ENCODE peak calls at places on chromosomes 7 and 10, in six cellular contexts. One of them, this sample, is unnamed.

GRCh38 chr10:7000063-7000462 is 410.8 kb downstream of the SFMBT2 start:
- DNase-seq in mesendoderm: no peak
- DNase-seq in neuronal stem cell: no peak
- DNase-seq in mesenchymal stem cell: no peak
- DNase-seq in H1: no peak
- DNase-seq in IMR-90: no peak
- DNase-seq in this sample: no peak

GRCh38 chr10:70804424-70804814 is 11.3 kb upstream of the SGPL1 start:
- DNase-seq in mesendoderm: no peak
- DNase-seq in H1: no peak
- DNase-seq in neuronal stem cell: no peak
- DNase-seq in IMR-90: no peak
- DNase-seq in mesenchymal stem cell: no peak
- DNase-seq in this sample: no peak

GRCh38 chr10:80183436-80183835 is 21.9 kb downstream of the ANXA11 start:
- DNase-seq in H1: no peak
- DNase-seq in IMR-90: no peak
- DNase-seq in mesendoderm: no peak
- DNase-seq in mesenchymal stem cell: no peak
- DNase-seq in neuronal stem cell: no peak
- DNase-seq in this sample: no peak

GRCh38 chr7:116871061-116871700 is 8.8 kb downstream of the CAPZA2 start:
- DNase-seq in IMR-90: no peak
- DNase-seq in neuronal stem cell: no peak
- DNase-seq in mesenchymal stem cell: no peak
- DNase-seq in mesendoderm: peak
- DNase-seq in H1: no peak
- DNase-seq in this sample: no peak

GRCh38 chr7:154423219-154423618 is 371.0 kb downstream of the DPP6 start:
- DNase-seq in neuronal stem cell: no peak
- DNase-seq in H1: no peak
- DNase-seq in mesenchymal stem cell: no peak
- DNase-seq in IMR-90: no peak
- DNase-seq in mesendoderm: no peak
- DNase-seq in this sample: no peak

GRCh38 chr10:60820093-60820769 is 42.0 kb downstream of the CDK1 start:
- DNase-seq in IMR-90: peak
- DNase-seq in mesenchymal stem cell: peak
- DNase-seq in H1: no peak
- DNase-seq in mesendoderm: peak
- DNase-seq in neuronal stem cell: no peak
- DNase-seq in this sample: no peak

GRCh38 chr10:124626759-124627380 is 117.3 kb downstream of the FAM53B start:
- DNase-seq in IMR-90: no peak
- DNase-seq in mesendoderm: no peak
- DNase-seq in mesenchymal stem cell: no peak
- DNase-seq in H1: no peak
- DNase-seq in neuronal stem cell: no peak
- DNase-seq in this sample: no peak

GRCh38 chr10:78764436-78764835 is 304.3 kb upstream of the ZMIZ1 start:
- DNase-seq in neuronal stem cell: no peak
- DNase-seq in mesenchymal stem cell: no peak
- DNase-seq in mesendoderm: no peak
- DNase-seq in H1: no peak
- DNase-seq in IMR-90: no peak
- DNase-seq in this sample: no peak

GRCh38 chr10:70939397-70939796 is 51.0 kb upstream of the PCBD1 start:
- DNase-seq in mesendoderm: no peak
- DNase-seq in neuronal stem cell: no peak
- DNase-seq in H1: no peak
- DNase-seq in mesenchymal stem cell: no peak
- DNase-seq in IMR-90: no peak
- DNase-seq in this sample: no peak

GRCh38 chr7:111788426-111788825 is 226.1 kb upstream of the IMMP2L start:
- DNase-seq in mesendoderm: peak
- DNase-seq in neuronal stem cell: peak
- DNase-seq in H1: no peak
- DNase-seq in IMR-90: peak
- DNase-seq in mesenchymal stem cell: peak
- DNase-seq in this sample: no peak
- H3K4ac ChIP-seq in mesendoderm: no peak
- H3K4ac ChIP-seq in neuronal stem cell: no peak
- H3K4ac ChIP-seq in H1: no peak
- H3K4ac ChIP-seq in IMR-90: no peak
- H3K4ac ChIP-seq in mesenchymal stem cell: no peak
- H3K4ac ChIP-seq in this sample: no peak

GRCh38 chr7:92839901-92840300 is 3.5 kb upstream of the CDK6 start:
- DNase-seq in neuronal stem cell: no peak
- DNase-seq in mesendoderm: no peak
- DNase-seq in H1: no peak
- DNase-seq in IMR-90: no peak
- DNase-seq in mesenchymal stem cell: no peak
- DNase-seq in this sample: no peak

GRCh38 chr7:92840309-92840708 is 3.9 kb upstream of the CDK6 start:
- DNase-seq in IMR-90: no peak
- DNase-seq in H1: no peak
- DNase-seq in mesendoderm: peak
- DNase-seq in neuronal stem cell: no peak
- DNase-seq in mesenchymal stem cell: no peak
- DNase-seq in this sample: no peak

GRCh38 chr7:92837214-92837749 is 909 bp upstream of the CDK6 start:
- DNase-seq in mesendoderm: no peak
- DNase-seq in mesenchymal stem cell: no peak
- DNase-seq in IMR-90: peak
- DNase-seq in neuronal stem cell: no peak
- DNase-seq in H1: no peak
- DNase-seq in this sample: no peak

GRCh38 chr7:92841192-92841591 is 4.8 kb upstream of the CDK6 start:
- DNase-seq in IMR-90: peak
- DNase-seq in mesendoderm: no peak
- DNase-seq in neuronal stem cell: no peak
- DNase-seq in H1: no peak
- DNase-seq in mesenchymal stem cell: no peak
- DNase-seq in this sample: no peak

GRCh38 chr7:92838934-92839333 is 2.6 kb upstream of the CDK6 start:
- DNase-seq in mesendoderm: no peak
- DNase-seq in mesenchymal stem cell: no peak
- DNase-seq in neuronal stem cell: no peak
- DNase-seq in IMR-90: no peak
- DNase-seq in H1: no peak
- DNase-seq in this sample: no peak
- H2BK15ac ChIP-seq in mesendoderm: no peak
- H2BK15ac ChIP-seq in mesenchymal stem cell: no peak
- H2BK15ac ChIP-seq in neuronal stem cell: no peak
- H2BK15ac ChIP-seq in IMR-90: no peak
- H2BK15ac ChIP-seq in H1: no peak
- H2BK15ac ChIP-seq in this sample: no peak

GRCh38 chr10:132404911-132405462 is 8.0 kb downstream of the PWWP2B start:
- DNase-seq in H1: peak
- DNase-seq in mesendoderm: peak
- DNase-seq in neuronal stem cell: no peak
- DNase-seq in mesenchymal stem cell: no peak
- DNase-seq in IMR-90: no peak
- DNase-seq in this sample: peak
- H3K4ac ChIP-seq in H1: no peak
- H3K4ac ChIP-seq in mesendoderm: no peak
- H3K4ac ChIP-seq in neuronal stem cell: no peak
- H3K4ac ChIP-seq in mesenchymal stem cell: no peak
- H3K4ac ChIP-seq in IMR-90: no peak
- H3K4ac ChIP-seq in this sample: no peak

GRCh38 chr7:8282871-8283270 is 20.9 kb upstream of the ICA1 start:
- DNase-seq in IMR-90: no peak
- DNase-seq in mesenchymal stem cell: no peak
- DNase-seq in mesendoderm: no peak
- DNase-seq in neuronal stem cell: no peak
- DNase-seq in H1: no peak
- DNase-seq in this sample: no peak

GRCh38 chr7:8282162-8282561 is 20.2 kb upstream of the ICA1 start:
- DNase-seq in neuronal stem cell: no peak
- DNase-seq in IMR-90: no peak
- DNase-seq in H1: no peak
- DNase-seq in mesenchymal stem cell: no peak
- DNase-seq in mesendoderm: no peak
- DNase-seq in this sample: no peak

GRCh38 chr7:8277394-8277982 is 15.5 kb upstream of the ICA1 start:
- DNase-seq in IMR-90: no peak
- DNase-seq in H1: no peak
- DNase-seq in neuronal stem cell: no peak
- DNase-seq in mesenchymal stem cell: no peak
- DNase-seq in mesendoderm: peak
- DNase-seq in this sample: no peak

GRCh38 chr7:8274589-8274988 is 12.6 kb upstream of the ICA1 start:
- DNase-seq in neuronal stem cell: no peak
- DNase-seq in H1: no peak
- DNase-seq in mesenchymal stem cell: no peak
- DNase-seq in mesendoderm: no peak
- DNase-seq in IMR-90: no peak
- DNase-seq in this sample: no peak

DNA sequence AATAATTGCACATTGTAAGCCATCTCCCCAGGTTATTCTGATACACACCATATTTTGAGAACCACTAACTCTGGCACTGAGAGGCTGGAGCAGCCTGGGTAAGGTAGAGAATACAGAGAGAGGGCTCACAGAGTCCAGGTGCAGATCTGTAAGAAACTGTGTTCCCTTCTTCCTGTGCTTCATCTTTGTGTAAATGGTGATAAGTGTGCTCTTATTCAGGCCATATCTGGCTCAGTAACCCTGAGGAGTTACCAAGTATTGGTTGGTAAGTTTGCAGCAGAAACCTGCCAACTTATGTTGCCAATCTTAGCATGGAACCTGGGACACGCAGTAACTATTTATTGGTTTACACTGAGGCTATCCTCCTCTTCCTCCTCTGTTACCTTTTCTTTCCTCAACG is 16.2 kb upstream of the ICA1 start:
- DNase-seq in H1: no peak
- DNase-seq in IMR-90: no peak
- DNase-seq in mesendoderm: no peak
- DNase-seq in neuronal stem cell: no peak
- DNase-seq in mesenchymal stem cell: no peak
- DNase-seq in this sample: no peak
- H2BK15ac ChIP-seq in H1: no peak
- H2BK15ac ChIP-seq in IMR-90: no peak
- H2BK15ac ChIP-seq in mesendoderm: no peak
- H2BK15ac ChIP-seq in neuronal stem cell: no peak
- H2BK15ac ChIP-seq in mesenchymal stem cell: no peak
- H2BK15ac ChIP-seq in this sample: no peak

GRCh38 chr10:17199351-17199804 is 2.1 kb downstream of the TRDMT1 start:
- DNase-seq in mesenchymal stem cell: peak
- DNase-seq in IMR-90: peak
- DNase-seq in mesendoderm: peak
- DNase-seq in H1: no peak
- DNase-seq in neuronal stem cell: no peak
- DNase-seq in this sample: no peak
- H3K4ac ChIP-seq in mesenchymal stem cell: peak
- H3K4ac ChIP-seq in IMR-90: peak
- H3K4ac ChIP-seq in mesendoderm: no peak
- H3K4ac ChIP-seq in H1: peak
- H3K4ac ChIP-seq in neuronal stem cell: no peak
- H3K4ac ChIP-seq in this sample: no peak

GRCh38 chr10:102888048-102888447 is 18.8 kb downstream of the AS3MT start:
- DNase-seq in mesendoderm: no peak
- DNase-seq in neuronal stem cell: no peak
- DNase-seq in IMR-90: no peak
- DNase-seq in mesenchymal stem cell: no peak
- DNase-seq in H1: no peak
- DNase-seq in this sample: no peak
- H2BK15ac ChIP-seq in mesendoderm: no peak
- H2BK15ac ChIP-seq in neuronal stem cell: no peak
- H2BK15ac ChIP-seq in IMR-90: no peak
- H2BK15ac ChIP-seq in mesenchymal stem cell: no peak
- H2BK15ac ChIP-seq in H1: no peak
- H2BK15ac ChIP-seq in this sample: no peak

GRCh38 chr7:16648551-16648950 is 2.6 kb downstream of the BZW2 start:
- DNase-seq in mesendoderm: peak
- DNase-seq in IMR-90: no peak
- DNase-seq in H1: no peak
- DNase-seq in mesenchymal stem cell: no peak
- DNase-seq in neuronal stem cell: no peak
- DNase-seq in this sample: peak
- H3K4ac ChIP-seq in mesendoderm: no peak
- H3K4ac ChIP-seq in IMR-90: no peak
- H3K4ac ChIP-seq in H1: no peak
- H3K4ac ChIP-seq in mesenchymal stem cell: no peak
- H3K4ac ChIP-seq in neuronal stem cell: no peak
- H3K4ac ChIP-seq in this sample: no peak

This sample was measured in H9.